ENCODE peak calls at places on chromosomes 2 and 18, in seven cellular contexts. J is left lung, C is SK-N-SH, F is RWPE1, W is lower lobe of right lung, Y is cardiac muscle cell, L is adrenal gland. H is an unnamed sample.
A peak's percentile ranks its signal among the peaks of the same experiment; 100 is the strongest.

GRCh38 chr2:217897091-217897715 is 105.6 kb downstream of the TNS1 start:
- DNase-seq in J (no peak), C (no peak), F (peak; percentile 29), W (no peak), Y (no peak), L (no peak), H (no peak)

GRCh38 chr18:73749304-73749703 is 398.3 kb downstream of the FBXO15 start:
- DNase-seq in J (no peak), C (no peak), F (peak; percentile 8), W (no peak), Y (no peak), L (no peak), H (no peak)

GRCh38 chr2:202215179-202215578 is 23.2 kb downstream of the SUMO1 start:
- DNase-seq in J (no peak), C (no peak), F (no peak), W (no peak), Y (peak; percentile 5), L (no peak), H (no peak)

GRCh38 chr2:241131531-241131930 is 17.7 kb downstream of the PASK start:
- DNase-seq in J (no peak), C (no peak), F (no peak), W (no peak), Y (no peak), L (no peak), H (no peak)

GRCh38 chr2:85131116-85131515 is 2.1 kb upstream of the TCF7L1 start:
- DNase-seq in J (no peak), C (peak; percentile 47), F (no peak), W (no peak), Y (peak; percentile 59), L (no peak), H (no peak)

GRCh38 chr2:219713110-219713509 is 85.7 kb downstream of the SLC4A3 start:
- DNase-seq in J (no peak), C (peak; percentile 31), F (no peak), W (no peak), Y (peak; percentile 76), L (no peak), H (no peak)

GRCh38 chr2:232534940-232535735 is 4.4 kb upstream of the CHRNG start:
- DNase-seq in J (no peak), C (no peak), F (no peak), W (peak; percentile 35), Y (no peak), L (no peak), H (no peak)

GRCh38 chr2:10764101-10764785 is 42.8 kb downstream of the ATP6V1C2 start:
- DNase-seq in J (peak; percentile 53), C (no peak), F (no peak), W (no peak), Y (no peak), L (no peak), H (no peak)

GRCh38 chr18:43279015-43279758 is 1.9 kb upstream of the SYT4 start:
- DNase-seq in J (no peak), C (peak; percentile 73), F (peak; percentile 2), W (no peak), Y (peak; percentile 44), L (peak; percentile 64), H (no peak)

GRCh38 chr2:73265298-73266060 is 18.8 kb downstream of the FBXO41 start:
- DNase-seq in J (peak; percentile 71), C (no peak), F (no peak), W (no peak), Y (no peak), L (no peak), H (no peak)

GRCh38 chr18:59085126-59085794 is 54.4 kb upstream of the SEC11C start:
- DNase-seq in J (no peak), C (no peak), F (no peak), W (no peak), Y (no peak), L (no peak), H (no peak)

GRCh38 chr18:59902180-59902992 is 2.6 kb downstream of the PMAIP1 start:
- DNase-seq in J (no peak), C (no peak), F (no peak), W (no peak), Y (no peak), L (no peak), H (no peak)

GRCh38 chr18:68847219-68847860 is 49.5 kb downstream of the CCDC102B start:
- DNase-seq in J (no peak), C (no peak), F (no peak), W (no peak), Y (peak; percentile 51), L (no peak), H (no peak)

GRCh38 chr18:22988208-22988607 is 55.1 kb downstream of the RBBP8 start:
- DNase-seq in J (no peak), C (no peak), F (no peak), W (no peak), Y (no peak), L (no peak), H (no peak)

GRCh38 chr2:23760746-23761145 is 166.2 kb downstream of the ATAD2B start:
- DNase-seq in J (no peak), C (peak; percentile 21), F (peak; percentile 12), W (no peak), Y (peak; percentile 78), L (no peak), H (no peak)

GRCh38 chr2:230847883-230848388 is 16.8 kb upstream of the ITM2C start:
- DNase-seq in J (peak; percentile 96), C (peak; percentile 89), F (peak; percentile 75), W (peak; percentile 91), Y (peak; percentile 89), L (peak; percentile 93), H (peak; percentile 85)

GRCh38 chr2:191488135-191488534 is 189.8 kb upstream of the NABP1 start:
- DNase-seq in J (no peak), C (no peak), F (peak; percentile 84), W (no peak), Y (no peak), L (no peak), H (no peak)

GRCh38 chr2:32372519-32373182 is 15.8 kb downstream of the BIRC6 start:
- DNase-seq in J (no peak), C (no peak), F (no peak), W (no peak), Y (no peak), L (no peak), H (no peak)

GRCh38 chr2:114550895-114551793 is 108.7 kb downstream of the DPP10 start:
- DNase-seq in J (no peak), C (peak; percentile 25), F (peak; percentile 36), W (no peak), Y (peak; percentile 74), L (peak; percentile 75), H (no peak)

DNA sequence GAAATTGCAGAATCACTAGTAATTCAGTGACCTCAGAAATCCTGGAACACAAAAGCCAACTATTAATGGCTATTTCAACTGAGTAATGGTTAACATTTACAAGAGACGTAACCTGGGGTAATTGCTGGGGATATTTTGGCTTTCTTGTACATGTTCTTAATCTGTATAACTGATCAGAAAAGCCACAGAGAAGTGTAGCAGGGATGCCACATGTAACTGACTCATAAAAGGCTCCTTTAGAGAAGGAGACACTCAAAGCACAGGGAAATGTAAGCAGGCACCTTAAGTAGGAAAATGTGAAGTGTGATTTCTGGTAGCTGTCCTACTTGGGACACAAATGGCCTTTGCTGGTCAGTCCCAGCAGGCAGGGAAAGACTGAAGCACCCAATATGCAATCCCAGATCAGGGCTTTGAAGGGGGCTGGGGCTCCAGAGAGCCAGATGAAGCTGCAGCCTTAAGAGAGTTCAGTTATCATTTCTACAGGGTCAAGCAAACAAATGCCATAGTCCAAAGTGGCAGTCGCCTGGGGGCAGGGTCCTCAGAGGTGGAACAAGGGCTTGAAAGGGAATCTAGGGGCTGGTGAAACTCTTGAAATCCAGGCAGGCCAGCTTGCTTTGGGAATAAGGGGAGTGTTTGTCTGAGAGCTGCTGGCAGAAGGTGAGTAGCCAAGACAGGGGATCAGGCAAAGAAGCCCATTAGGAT is 7.2 kb upstream of the SPOPL start:
- DNase-seq in J (no peak), C (no peak), F (no peak), W (no peak), Y (no peak), L (no peak), H (no peak)
- H3K27ac ChIP-seq in J (no peak overlapping the region), C (no peak overlapping the region), F (no peak overlapping the region), W (no peak overlapping the region), Y (peak overlapping the region; percentile 5), L (no peak overlapping the region), H (no peak overlapping the region)

GRCh38 chr2:223599646-223600009 is 2.5 kb downstream of the SCG2 start:
- DNase-seq in J (no peak), C (no peak), F (no peak), W (no peak), Y (peak; percentile 55), L (no peak), H (no peak)

GRCh38 chr2:223597071-223597470 is 5.1 kb downstream of the SCG2 start:
- DNase-seq in J (no peak), C (no peak), F (no peak), W (no peak), Y (no peak), L (no peak), H (no peak)

GRCh38 chr2:223596208-223596607 is 6.0 kb downstream of the SCG2 start:
- DNase-seq in J (no peak), C (no peak), F (no peak), W (no peak), Y (no peak), L (no peak), H (no peak)

GRCh38 chr2:223600056-223600455 is 2.1 kb downstream of the SCG2 start:
- DNase-seq in J (no peak), C (no peak), F (no peak), W (no peak), Y (no peak), L (no peak), H (no peak)

GRCh38 chr2:223598994-223599645 is 3.0 kb downstream of the SCG2 start:
- DNase-seq in J (no peak), C (peak; percentile 25), F (no peak), W (no peak), Y (peak; percentile 93), L (no peak), H (no peak)
- H3K27ac ChIP-seq in J (no peak overlapping the region), C (peak overlapping the region; percentile 95), F (no peak overlapping the region), W (no peak overlapping the region), Y (no peak overlapping the region), L (no peak overlapping the region), H (no peak overlapping the region)

GRCh38 chr18:63260075-63260754 is 59.4 kb downstream of the BCL2 start:
- DNase-seq in J (no peak), C (no peak), F (no peak), W (no peak), Y (no peak), L (no peak), H (no peak)

GRCh38 chr18:63258749-63259580 is 60.6 kb downstream of the BCL2 start:
- DNase-seq in J (no peak), C (peak; percentile 37), F (no peak), W (no peak), Y (no peak), L (no peak), H (no peak)

GRCh38 chr18:63259581-63259830 is 60.1 kb downstream of the BCL2 start:
- DNase-seq in J (no peak), C (no peak), F (no peak), W (no peak), Y (no peak), L (no peak), H (no peak)

GRCh38 chr18:63262369-63263335 is 56.9 kb downstream of the BCL2 start:
- DNase-seq in J (no peak), C (no peak), F (no peak), W (no peak), Y (no peak), L (no peak), H (no peak)

GRCh38 chr18:63261029-63261428 is 58.5 kb downstream of the BCL2 start:
- DNase-seq in J (no peak), C (no peak), F (no peak), W (no peak), Y (no peak), L (no peak), H (no peak)
- H3K27ac ChIP-seq in J (no peak overlapping the region), C (no peak overlapping the region), F (no peak overlapping the region), W (no peak overlapping the region), Y (no peak overlapping the region), L (no peak overlapping the region), H (no peak overlapping the region)

GRCh38 chr2:37344453-37345361 is at the start of gene QPCT:
- DNase-seq in J (peak; percentile 93), C (peak; percentile 88), F (peak; percentile 38), W (peak; percentile 69), Y (peak; percentile 35), L (peak; percentile 79), H (peak; percentile 67)
- H3K27ac ChIP-seq in J (peak within 1 kb of the TSS; percentile 71), C (peak within 1 kb of the TSS; percentile 36), F (no peak within 1 kb of the TSS), W (peak within 1 kb of the TSS; percentile 63), Y (no peak within 1 kb of the TSS), L (peak within 1 kb of the TSS; percentile 72), H (no peak within 1 kb of the TSS)

H was measured in CD4-positive, alpha-beta T cell.